ENCODE peak calls at places on chromosomes 16 and 17, in four cellular contexts. I, P, G and Y are unnamed samples.

GRCh38 chr16:88781140-88782077 is 3.6 kb downstream of the PIEZO1 start:
- DNase-seq in G (no peak), I (peak; percentile 13), P (peak; percentile 62), Y (no peak)

GRCh38 chr16:73663720-73664119 is 615.8 kb upstream of the ZFHX3 start:
- DNase-seq in P (no peak), G (no peak), I (no peak), Y (no peak)

GRCh38 chr17:59154721-59155438 is at the start of gene SKA2:
- DNase-seq in I (peak; percentile 93), G (peak; percentile 100), P (peak; percentile 96), Y (peak; percentile 91)

GRCh38 chr17:50295021-50295420 is 20.8 kb downstream of the TMEM92 start:
- DNase-seq in I (no peak), P (no peak), G (no peak), Y (no peak)

GRCh38 chr17:56629450-56630187 is 36.1 kb downstream of the NOG start:
- DNase-seq in G (peak; percentile 45), P (no peak), I (peak; percentile 48), Y (peak; percentile 12)

GRCh38 chr17:48282303-48282702 is 147.7 kb downstream of the SKAP1 start:
- DNase-seq in P (no peak), G (no peak), I (no peak), Y (no peak)

GRCh38 chr16:57329718-57330327 is 28.8 kb upstream of the CCL22 start:
- DNase-seq in I (no peak), G (no peak), P (no peak), Y (no peak)

GRCh38 chr17:76901542-76902197 is 33.5 kb downstream of the MGAT5B start:
- DNase-seq in I (no peak), P (no peak), G (no peak), Y (no peak)

GRCh38 chr17:44438634-44439033 is 49.2 kb upstream of the ITGA2B start:
- DNase-seq in G (no peak), I (no peak), P (no peak), Y (no peak)

GRCh38 chr17:2598166-2598565 is 4.7 kb downstream of the PAFAH1B1 start:
- DNase-seq in I (no peak), G (no peak), P (no peak), Y (no peak)

GRCh38 chr16:80913397-80913796 is 93.3 kb downstream of the CMC2 start:
- DNase-seq in G (no peak), P (no peak), I (no peak), Y (no peak)
- TF ChIP-seq CTCF in G (no peak), P (no peak), I (no peak), Y (no peak)

GRCh38 chr16:14196539-14196938 is 125.4 kb downstream of the MRTFB start:
- DNase-seq in G (no peak), I (no peak), P (no peak), Y (no peak)
- TF ChIP-seq CTCF in G (no peak), I (no peak), P (no peak), Y (no peak)

GRCh38 chr16:59198487-59198886 is 464.4 kb upstream of the GOT2 start:
- DNase-seq in P (no peak), G (no peak), I (no peak), Y (no peak)

GRCh38 chr16:59188029-59188428 is 453.9 kb upstream of the GOT2 start:
- DNase-seq in P (no peak), G (no peak), I (no peak), Y (no peak)

GRCh38 chr16:59195242-59195641 is 461.1 kb upstream of the GOT2 start:
- DNase-seq in G (no peak), P (no peak), I (no peak), Y (no peak)

DNA sequence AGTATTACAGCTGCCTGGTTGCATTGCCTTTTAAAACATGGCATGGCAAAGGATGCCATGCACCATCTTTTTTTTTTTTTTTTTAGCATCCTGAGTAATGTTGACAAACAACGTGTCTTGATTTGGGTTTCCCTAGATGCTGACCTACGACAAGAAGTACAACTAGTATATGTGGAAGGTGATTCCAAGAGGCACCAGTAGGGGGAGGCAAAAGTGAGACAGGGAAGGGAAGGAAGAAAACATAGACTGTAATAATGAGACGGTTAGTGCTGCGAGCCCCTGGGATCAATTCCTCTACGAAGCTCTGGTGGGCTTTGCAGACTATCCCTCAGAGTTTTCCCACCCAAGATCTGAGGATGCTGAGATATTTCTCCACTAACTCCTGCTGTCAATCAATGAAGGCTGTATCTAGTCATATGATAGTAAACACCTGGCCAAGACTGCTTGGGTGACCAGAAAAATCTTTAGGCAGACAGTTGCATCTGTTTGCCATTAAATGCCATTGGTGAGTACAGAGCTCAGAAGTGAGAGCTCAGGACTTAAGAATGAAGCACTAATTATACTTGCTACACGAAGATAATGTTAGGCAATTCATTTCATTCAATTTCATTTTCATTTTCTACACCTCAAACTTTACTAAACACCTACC is 458.6 kb upstream of the GOT2 start:
- DNase-seq in G (peak; percentile 54), P (no peak), I (peak; percentile 68), Y (peak; percentile 63)
- TF ChIP-seq CTCF in G (peak; percentile 54), P (peak; percentile 6), I (peak; percentile 73), Y (peak; percentile 62)

GRCh38 chr17:63657776-63658175 is 35.6 kb downstream of the MAP3K3 start:
- DNase-seq in P (no peak), G (no peak), I (no peak), Y (no peak)
- TF ChIP-seq CTCF in P (no peak), G (no peak), I (no peak), Y (no peak)

GRCh38 chr16:48864055-48864454 is 254.1 kb upstream of the N4BP1 start:
- DNase-seq in I (no peak), P (no peak), G (no peak), Y (no peak)
- TF ChIP-seq CTCF in I (no peak), P (no peak), G (peak; percentile 46), Y (no peak)